ENCODE peak calls at places on chromosomes 4 and X, in five cellular contexts. One of them, this sample, is unnamed.

GRCh38 chrX:148933881-148934280 is 433.5 kb downstream of the AFF2 start:
- DNase-seq in pancreas: no peak
- DNase-seq in ovary: no peak
- DNase-seq in ascending aorta: no peak
- DNase-seq in A549: no peak
- DNase-seq in this sample: no peak

GRCh38 chr4:7049739-7050138 is 6.6 kb downstream of the TADA2B start:
- DNase-seq in pancreas: no peak
- DNase-seq in ovary: no peak
- DNase-seq in ascending aorta: no peak
- DNase-seq in A549: no peak
- DNase-seq in this sample: no peak

GRCh38 chrX:150361777-150362351 is 1.3 kb upstream of the MAMLD1 start:
- DNase-seq in pancreas: peak
- DNase-seq in ovary: peak
- DNase-seq in ascending aorta: no peak
- DNase-seq in A549: peak
- DNase-seq in this sample: no peak

GRCh38 chr4:173420324-173420752 is 21.4 kb upstream of the SCRG1 start:
- DNase-seq in pancreas: no peak
- DNase-seq in ovary: no peak
- DNase-seq in ascending aorta: no peak
- DNase-seq in A549: peak
- DNase-seq in this sample: no peak

GRCh38 chrX:115895678-115896329 is 274.7 kb upstream of the AGTR2 start:
- DNase-seq in pancreas: no peak
- DNase-seq in ovary: no peak
- DNase-seq in ascending aorta: no peak
- DNase-seq in A549: no peak
- DNase-seq in this sample: no peak

GRCh38 chr4:108775921-108776320 is 13.1 kb upstream of the ETNPPL start:
- DNase-seq in pancreas: no peak
- DNase-seq in ovary: no peak
- DNase-seq in ascending aorta: no peak
- DNase-seq in A549: no peak
- DNase-seq in this sample: no peak

GRCh38 chrX:119155416-119156035 is 27.9 kb upstream of the KIAA1210 start:
- DNase-seq in pancreas: no peak
- DNase-seq in ovary: no peak
- DNase-seq in ascending aorta: no peak
- DNase-seq in A549: peak
- DNase-seq in this sample: no peak

GRCh38 chrX:88284844-88285243 is 462.2 kb upstream of the CPXCR1 start:
- DNase-seq in pancreas: peak
- DNase-seq in ovary: no peak
- DNase-seq in ascending aorta: no peak
- DNase-seq in A549: peak
- DNase-seq in this sample: no peak

GRCh38 chr4:154349829-154350228 is 141.8 kb downstream of the DCHS2 start:
- DNase-seq in pancreas: no peak
- DNase-seq in ovary: no peak
- DNase-seq in ascending aorta: no peak
- DNase-seq in A549: peak
- DNase-seq in this sample: no peak

GRCh38 chr4:145011636-145012035 is 86.4 kb downstream of the ANAPC10 start:
- DNase-seq in pancreas: no peak
- DNase-seq in ovary: no peak
- DNase-seq in ascending aorta: no peak
- DNase-seq in A549: no peak
- DNase-seq in this sample: no peak

GRCh38 chrX:24113161-24113560 is 36.4 kb upstream of the ZFX start:
- DNase-seq in pancreas: no peak
- DNase-seq in ovary: no peak
- DNase-seq in ascending aorta: no peak
- DNase-seq in A549: no peak
- DNase-seq in this sample: no peak

GRCh38 chrX:50770702-50771101 is 43.3 kb downstream of the SHROOM4 start:
- DNase-seq in pancreas: peak
- DNase-seq in ovary: no peak
- DNase-seq in ascending aorta: no peak
- DNase-seq in A549: peak
- DNase-seq in this sample: no peak

GRCh38 chr4:153115322-153116100 is 88.7 kb upstream of the TRIM2 start:
- DNase-seq in pancreas: no peak
- DNase-seq in ovary: no peak
- DNase-seq in ascending aorta: peak
- DNase-seq in A549: peak
- DNase-seq in this sample: peak

GRCh38 chrX:124347242-124347641 is 879 bp downstream of the SH2D1A start:
- DNase-seq in pancreas: no peak
- DNase-seq in ovary: no peak
- DNase-seq in ascending aorta: no peak
- DNase-seq in A549: no peak
- DNase-seq in this sample: no peak

GRCh38 chr4:153083447-153083921 is 120.8 kb upstream of the TRIM2 start:
- DNase-seq in pancreas: peak
- DNase-seq in ovary: peak
- DNase-seq in ascending aorta: peak
- DNase-seq in A549: peak
- DNase-seq in this sample: no peak

GRCh38 chrX:31266172-31267076 is 194.6 kb upstream of the FTHL17 start:
- DNase-seq in pancreas: peak
- DNase-seq in ovary: peak
- DNase-seq in ascending aorta: peak
- DNase-seq in A549: no peak
- DNase-seq in this sample: peak

GRCh38 chr4:42708625-42709024 is 51.7 kb upstream of the ATP8A1 start:
- DNase-seq in pancreas: no peak
- DNase-seq in ovary: no peak
- DNase-seq in ascending aorta: no peak
- DNase-seq in A549: no peak
- DNase-seq in this sample: no peak

GRCh38 chrX:26032141-26032917 is 105.8 kb upstream of the MAGEB18 start:
- DNase-seq in pancreas: no peak
- DNase-seq in ovary: no peak
- DNase-seq in ascending aorta: no peak
- DNase-seq in A549: no peak
- DNase-seq in this sample: no peak

GRCh38 chrX:39577206-39577605 is 520.6 kb downstream of the BCOR start:
- DNase-seq in pancreas: no peak
- DNase-seq in ovary: no peak
- DNase-seq in ascending aorta: no peak
- DNase-seq in A549: no peak
- DNase-seq in this sample: no peak

GRCh38 chr4:159308571-159309340 is 205.9 kb downstream of the RAPGEF2 start:
- DNase-seq in pancreas: no peak
- DNase-seq in ovary: no peak
- DNase-seq in ascending aorta: no peak
- DNase-seq in A549: no peak
- DNase-seq in this sample: no peak

GRCh38 chr4:71241467-71242401 is 97.1 kb upstream of the SLC4A4 start:
- DNase-seq in pancreas: no peak
- DNase-seq in ovary: no peak
- DNase-seq in ascending aorta: no peak
- DNase-seq in A549: no peak
- DNase-seq in this sample: no peak

GRCh38 chr4:107970063-107970798 is 19.5 kb upstream of the HADH start:
- DNase-seq in pancreas: no peak
- DNase-seq in ovary: no peak
- DNase-seq in ascending aorta: no peak
- DNase-seq in A549: no peak
- DNase-seq in this sample: no peak

DNA sequence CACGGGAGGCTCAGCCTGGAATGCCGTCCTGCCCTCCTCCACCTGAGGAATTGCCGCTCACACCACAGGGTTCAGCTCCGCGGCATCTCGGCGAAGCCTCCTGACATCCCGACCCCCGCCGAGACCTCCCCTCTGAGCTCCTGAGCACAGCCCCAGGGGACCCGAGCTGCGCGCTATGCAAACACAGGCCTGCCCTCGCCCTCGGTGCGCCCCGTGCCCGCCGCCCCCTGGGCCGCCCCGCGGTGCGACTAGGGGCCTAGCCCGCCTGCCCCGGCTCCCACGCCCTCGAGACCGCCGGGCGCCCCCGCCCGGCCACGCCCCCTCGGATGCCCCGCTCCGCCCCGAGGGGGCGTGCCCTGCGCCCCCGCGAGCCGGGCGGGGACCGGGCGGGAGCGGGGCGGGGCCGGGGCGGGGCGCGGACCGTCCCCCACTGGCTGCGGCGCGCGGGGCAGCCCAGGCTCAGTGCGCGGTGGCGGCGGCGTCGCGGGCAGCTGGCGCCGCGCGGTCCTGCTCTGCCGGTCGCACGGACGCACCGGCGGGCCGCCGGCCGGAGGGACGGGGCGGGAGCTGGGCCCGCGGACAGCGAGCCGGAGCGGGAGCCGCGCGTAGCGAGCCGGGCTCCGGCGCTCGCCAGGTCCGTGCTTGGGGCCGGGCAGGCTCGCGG is at the start of gene FGFR3:
- DNase-seq in pancreas: peak
- DNase-seq in ovary: no peak
- DNase-seq in ascending aorta: no peak
- DNase-seq in A549: no peak
- DNase-seq in this sample: peak
- H3K27ac ChIP-seq in pancreas: peak
- H3K27ac ChIP-seq in ovary: no peak
- H3K27ac ChIP-seq in ascending aorta: no peak
- H3K27ac ChIP-seq in A549: peak
- H3K27ac ChIP-seq in this sample: no peak

GRCh38 chrX:17414839-17415238 is 39.8 kb downstream of the NHS start:
- DNase-seq in pancreas: peak
- DNase-seq in ovary: peak
- DNase-seq in ascending aorta: no peak
- DNase-seq in A549: no peak
- DNase-seq in this sample: no peak

GRCh38 chrX:17413228-17413627 is 38.2 kb downstream of the NHS start:
- DNase-seq in pancreas: no peak
- DNase-seq in ovary: no peak
- DNase-seq in ascending aorta: no peak
- DNase-seq in A549: peak
- DNase-seq in this sample: no peak

GRCh38 chrX:17412692-17413091 is 37.7 kb downstream of the NHS start:
- DNase-seq in pancreas: no peak
- DNase-seq in ovary: no peak
- DNase-seq in ascending aorta: no peak
- DNase-seq in A549: peak
- DNase-seq in this sample: no peak

GRCh38 chrX:17415242-17415815 is 40.3 kb downstream of the NHS start:
- DNase-seq in pancreas: no peak
- DNase-seq in ovary: no peak
- DNase-seq in ascending aorta: no peak
- DNase-seq in A549: no peak
- DNase-seq in this sample: no peak

DNA sequence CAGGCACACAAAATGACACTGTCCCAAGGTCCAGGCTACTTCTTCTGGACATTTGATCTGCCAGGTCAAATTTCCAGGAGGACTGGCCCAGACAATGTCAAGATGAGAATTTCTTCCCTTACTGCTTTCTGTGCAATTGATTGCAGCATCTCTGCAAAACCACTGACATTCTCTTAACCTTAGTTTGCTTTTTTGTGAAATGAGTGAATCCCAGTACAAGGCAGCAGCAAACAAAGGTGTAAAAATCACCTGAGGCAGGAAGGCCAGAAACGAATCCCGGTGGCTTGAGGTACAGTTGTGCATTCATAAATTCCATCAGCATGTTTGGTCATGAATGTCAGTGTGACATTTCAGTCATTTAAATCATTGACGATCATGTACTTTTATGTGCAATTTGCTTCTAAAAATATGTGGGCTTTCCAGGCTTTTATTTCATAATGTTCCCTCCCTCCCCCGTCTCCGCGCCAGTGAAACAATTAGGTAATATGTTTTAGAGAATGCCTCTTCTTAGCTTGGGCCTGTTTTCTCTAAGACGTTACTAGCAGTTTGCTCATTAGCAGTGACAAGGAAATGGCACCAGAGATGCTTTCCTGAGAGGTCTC is 39.2 kb downstream of the NHS start:
- DNase-seq in pancreas: no peak
- DNase-seq in ovary: peak
- DNase-seq in ascending aorta: no peak
- DNase-seq in A549: no peak
- DNase-seq in this sample: no peak
- H3K27ac ChIP-seq in pancreas: no peak
- H3K27ac ChIP-seq in ovary: no peak
- H3K27ac ChIP-seq in ascending aorta: peak
- H3K27ac ChIP-seq in A549: peak
- H3K27ac ChIP-seq in this sample: no peak

GRCh38 chr4:184447664-184448063 is 26.7 kb downstream of the IRF2 start:
- DNase-seq in pancreas: no peak
- DNase-seq in ovary: no peak
- DNase-seq in ascending aorta: no peak
- DNase-seq in A549: no peak
- DNase-seq in this sample: no peak
- H3K27ac ChIP-seq in pancreas: no peak
- H3K27ac ChIP-seq in ovary: no peak
- H3K27ac ChIP-seq in ascending aorta: no peak
- H3K27ac ChIP-seq in A549: no peak
- H3K27ac ChIP-seq in this sample: peak

DNA sequence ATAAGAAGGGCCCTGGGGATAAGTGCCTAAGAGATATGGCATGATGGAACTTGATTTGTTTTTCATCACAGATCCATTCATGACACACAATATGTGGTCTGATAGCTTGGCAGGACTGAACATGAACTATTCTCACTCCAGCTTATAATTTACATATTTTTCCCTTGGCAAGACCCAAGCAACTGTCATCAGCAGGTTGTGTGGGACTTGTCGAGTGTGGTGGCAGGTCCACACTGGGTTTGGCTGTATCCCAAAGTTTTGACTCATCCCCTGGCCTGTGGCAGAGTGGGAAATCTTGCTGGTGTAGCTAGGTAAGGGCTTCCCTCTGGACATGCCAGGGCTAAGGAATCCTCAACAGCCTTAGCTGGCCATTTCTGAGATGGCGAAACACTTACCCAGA is 81.0 kb upstream of the STIM2 start:
- DNase-seq in pancreas: peak
- DNase-seq in ovary: no peak
- DNase-seq in ascending aorta: no peak
- DNase-seq in A549: no peak
- DNase-seq in this sample: no peak
- H3K27ac ChIP-seq in pancreas: no peak
- H3K27ac ChIP-seq in ovary: no peak
- H3K27ac ChIP-seq in ascending aorta: peak
- H3K27ac ChIP-seq in A549: no peak
- H3K27ac ChIP-seq in this sample: no peak

GRCh38 chr4:148849581-148849980 is 407.4 kb upstream of the NR3C2 start:
- DNase-seq in pancreas: no peak
- DNase-seq in ovary: no peak
- DNase-seq in ascending aorta: no peak
- DNase-seq in A549: no peak
- DNase-seq in this sample: no peak
- H3K27ac ChIP-seq in pancreas: peak
- H3K27ac ChIP-seq in ovary: no peak
- H3K27ac ChIP-seq in ascending aorta: no peak
- H3K27ac ChIP-seq in A549: no peak
- H3K27ac ChIP-seq in this sample: no peak

This sample was measured in heart left ventricle.